ENCODE peak calls at places on chromosomes 2 and 18, in six cellular contexts. X is transverse colon, Z is mesothelial cell of epicardium, N is RWPE1, K is GM10248, G is chondrocyte. V is an unnamed sample.

GRCh38 chr18:80246656-80247402 is 485 bp downstream of the PARD6G start:
- DNase-seq in K (no peak), N (peak; percentile 83), X (no peak), G (no peak), Z (no peak), V (no peak)

GRCh38 chr2:172342056-172342455 is 85.3 kb upstream of the ITGA6 start:
- DNase-seq in N (no peak), Z (no peak), G (no peak), X (peak; percentile 30), K (no peak), V (no peak)

GRCh38 chr2:85806358-85807118 is 52.7 kb downstream of the ATOH8 start:
- DNase-seq in X (no peak), K (no peak), N (no peak), Z (no peak), G (no peak), V (no peak)

GRCh38 chr2:437772-438393 is 150.0 kb upstream of the ALKAL2 start:
- DNase-seq in X (peak; percentile 77), Z (no peak), K (peak; percentile 77), N (peak; percentile 56), G (no peak), V (no peak)

GRCh38 chr2:8457620-8458255 is 224.1 kb upstream of the ID2 start:
- DNase-seq in G (no peak), N (no peak), K (no peak), X (peak; percentile 71), Z (no peak), V (no peak)

GRCh38 chr2:216108310-216108966 is 710 bp upstream of the XRCC5 start:
- DNase-seq in X (no peak), G (no peak), N (no peak), K (no peak), Z (no peak), V (no peak)

GRCh38 chr2:241199286-241199685 is 10.8 kb downstream of the ANO7 start:
- DNase-seq in K (no peak), G (peak; percentile 85), Z (no peak), N (no peak), X (no peak), V (no peak)

GRCh38 chr2:98839292-98839691 is 96.7 kb downstream of the CRACDL start:
- DNase-seq in Z (no peak), X (no peak), N (no peak), G (no peak), K (no peak), V (no peak)

GRCh38 chr2:241007880-241008710 is 9.7 kb downstream of the SNED1 start:
- DNase-seq in G (peak; percentile 83), Z (no peak), K (no peak), N (no peak), X (no peak), V (no peak)

DNA sequence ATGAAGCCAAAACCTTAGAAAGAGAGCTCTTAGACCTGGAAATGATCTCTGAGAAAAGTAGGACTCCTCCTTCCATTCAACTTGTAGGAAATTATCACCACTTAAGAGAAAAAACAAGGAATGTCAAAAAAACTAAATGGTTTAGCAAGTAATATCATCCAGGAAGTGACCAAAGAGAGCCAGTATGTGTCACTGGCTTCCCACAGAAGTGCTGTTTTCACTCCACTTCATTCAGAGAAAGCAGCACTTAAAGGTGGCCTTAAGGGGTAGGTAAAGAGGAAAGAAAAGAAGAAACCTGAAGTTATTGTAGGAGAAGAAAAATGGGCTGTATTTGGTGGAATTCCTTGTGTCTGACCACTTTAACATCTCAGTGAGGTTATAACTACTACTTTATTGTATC is 414.4 kb upstream of the ETAA1 start:
- DNase-seq in N (no peak), K (no peak), G (no peak), X (no peak), Z (no peak), V (no peak)
- TF ChIP-seq CTCF in N (no peak), K (no peak), G (peak; percentile 21), X (no peak), Z (no peak), V (no peak)

DNA sequence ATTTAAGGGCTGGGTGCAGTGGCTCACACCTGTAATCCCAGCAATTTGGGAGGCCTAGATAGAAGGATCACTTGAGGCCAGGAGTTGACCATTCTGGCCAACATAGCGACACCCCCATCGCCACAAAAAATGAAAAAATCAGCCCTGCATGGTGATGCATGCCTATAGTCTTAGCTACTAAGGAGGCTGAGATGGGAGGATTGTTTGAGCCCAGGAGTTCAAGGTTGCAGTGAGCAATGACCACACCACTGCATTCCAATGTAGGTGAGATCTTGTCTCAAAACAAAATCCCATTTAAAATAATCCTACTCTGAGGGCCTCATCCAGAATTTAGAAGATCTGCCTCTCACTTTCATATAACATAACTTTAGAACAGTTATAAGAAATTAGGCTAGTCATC is 2.7 kb upstream of the SERTAD2 start:
- DNase-seq in K (no peak), N (no peak), X (no peak), G (no peak), Z (no peak), V (no peak)
- TF ChIP-seq CTCF in K (no peak), N (no peak), X (no peak), G (no peak), Z (no peak), V (no peak)

GRCh38 chr2:235149736-235150135 is 197.9 kb downstream of the SH3BP4 start:
- DNase-seq in X (peak; percentile 30), N (no peak), K (no peak), Z (no peak), G (no peak), V (no peak)

GRCh38 chr2:235160281-235160805 is 208.5 kb downstream of the SH3BP4 start:
- DNase-seq in X (no peak), Z (no peak), N (no peak), G (no peak), K (no peak), V (no peak)

GRCh38 chr2:235157746-235158482 is 206.1 kb downstream of the SH3BP4 start:
- DNase-seq in N (no peak), K (no peak), G (no peak), X (no peak), Z (no peak), V (no peak)

GRCh38 chr2:235156055-235156454 is 204.2 kb downstream of the SH3BP4 start:
- DNase-seq in G (no peak), X (no peak), N (no peak), K (no peak), Z (no peak), V (no peak)

GRCh38 chr2:235155163-235155562 is 203.3 kb downstream of the SH3BP4 start:
- DNase-seq in N (no peak), X (no peak), Z (no peak), G (no peak), K (no peak), V (no peak)
- TF ChIP-seq CTCF in N (no peak), X (no peak), Z (no peak), G (no peak), K (no peak), V (no peak)

GRCh38 chr2:229752970-229753729 is 38.8 kb upstream of the DNER start:
- DNase-seq in X (no peak), Z (no peak), G (no peak), N (no peak), K (no peak), V (no peak)

GRCh38 chr2:229748950-229749349 is 34.6 kb upstream of the DNER start:
- DNase-seq in K (no peak), Z (no peak), X (no peak), G (no peak), N (no peak), V (no peak)
- TF ChIP-seq CTCF in K (no peak), Z (no peak), X (no peak), G (no peak), N (no peak), V (no peak)

GRCh38 chr18:21393986-21394385 is 152.0 kb downstream of the GREB1L start:
- DNase-seq in K (no peak), Z (no peak), X (no peak), G (no peak), N (no peak), V (no peak)

GRCh38 chr18:21391074-21391673 is 149.1 kb downstream of the GREB1L start:
- DNase-seq in Z (no peak), N (peak; percentile 79), X (no peak), G (no peak), K (no peak), V (no peak)

GRCh38 chr18:21389903-21390302 is 147.9 kb downstream of the GREB1L start:
- DNase-seq in K (no peak), G (no peak), Z (no peak), N (no peak), X (no peak), V (no peak)

GRCh38 chr18:21386523-21387240 is 144.7 kb downstream of the GREB1L start:
- DNase-seq in K (no peak), N (no peak), G (no peak), X (no peak), Z (no peak), V (no peak)

DNA sequence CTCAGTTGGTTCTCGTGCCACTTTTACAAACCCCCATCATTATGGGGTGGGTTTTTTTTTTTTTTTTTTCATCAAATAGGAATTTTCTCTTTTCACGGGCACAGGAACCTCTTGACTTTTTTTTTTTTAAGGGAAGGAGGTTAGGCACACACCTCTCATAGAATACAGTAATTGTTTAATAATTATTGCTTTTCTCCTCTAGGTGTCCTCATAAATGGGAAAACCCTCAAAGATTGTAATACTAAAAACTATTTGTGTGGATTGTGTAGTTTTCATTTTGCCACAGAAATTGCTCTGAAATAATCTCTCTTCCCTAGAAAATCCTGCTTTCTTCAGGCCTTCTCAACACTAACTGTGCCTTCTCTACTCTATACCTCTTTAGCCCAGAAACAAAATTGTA is 147.3 kb downstream of the GREB1L start:
- DNase-seq in G (no peak), X (no peak), N (no peak), K (no peak), Z (no peak), V (no peak)
- TF ChIP-seq CTCF in G (peak; percentile 55), X (no peak), N (no peak), K (no peak), Z (no peak), V (no peak)

V was measured in D721Med.